ENCODE peak calls at places on chromosomes 6 and 20, in nine cellular contexts. One of them, this sample, is unnamed.

GRCh38 chr20:24994470-24995368 is 2.2 kb upstream of the APMAP start:
- DNase-seq in mammary epithelial cell: peak
- DNase-seq in lower leg skin: peak
- DNase-seq in left ventricle myocardium inferior: peak
- DNase-seq in astrocyte of the cerebellum: peak
- DNase-seq in body of pancreas: peak
- DNase-seq in fibroblast of mammary gland: peak
- DNase-seq in pancreas: peak
- DNase-seq in PC-3: peak
- DNase-seq in this sample: no peak

GRCh38 chr6:137076277-137077068 is 31.7 kb upstream of the IL20RA start:
- DNase-seq in mammary epithelial cell: peak
- DNase-seq in lower leg skin: peak
- DNase-seq in left ventricle myocardium inferior: peak
- DNase-seq in astrocyte of the cerebellum: peak
- DNase-seq in body of pancreas: peak
- DNase-seq in fibroblast of mammary gland: peak
- DNase-seq in pancreas: peak
- DNase-seq in PC-3: peak
- DNase-seq in this sample: no peak

GRCh38 chr6:44245912-44246662 is 814 bp upstream of the HSP90AB1 start:
- DNase-seq in mammary epithelial cell: peak
- DNase-seq in lower leg skin: peak
- DNase-seq in left ventricle myocardium inferior: peak
- DNase-seq in astrocyte of the cerebellum: no peak
- DNase-seq in body of pancreas: peak
- DNase-seq in fibroblast of mammary gland: peak
- DNase-seq in pancreas: peak
- DNase-seq in PC-3: peak
- DNase-seq in this sample: no peak

GRCh38 chr20:37336369-37337207 is 9.4 kb upstream of the SRC start:
- DNase-seq in mammary epithelial cell: no peak
- DNase-seq in lower leg skin: peak
- DNase-seq in left ventricle myocardium inferior: peak
- DNase-seq in astrocyte of the cerebellum: no peak
- DNase-seq in body of pancreas: no peak
- DNase-seq in fibroblast of mammary gland: peak
- DNase-seq in pancreas: no peak
- DNase-seq in PC-3: no peak
- DNase-seq in this sample: no peak

GRCh38 chr6:112027942-112028674 is 25.8 kb upstream of the CCN6 start:
- DNase-seq in mammary epithelial cell: peak
- DNase-seq in lower leg skin: no peak
- DNase-seq in left ventricle myocardium inferior: no peak
- DNase-seq in astrocyte of the cerebellum: no peak
- DNase-seq in body of pancreas: no peak
- DNase-seq in fibroblast of mammary gland: peak
- DNase-seq in pancreas: no peak
- DNase-seq in PC-3: no peak
- DNase-seq in this sample: no peak

GRCh38 chr6:20280288-20280621 is 68.0 kb upstream of the MBOAT1 start:
- DNase-seq in mammary epithelial cell: no peak
- DNase-seq in lower leg skin: no peak
- DNase-seq in left ventricle myocardium inferior: no peak
- DNase-seq in astrocyte of the cerebellum: no peak
- DNase-seq in body of pancreas: no peak
- DNase-seq in fibroblast of mammary gland: no peak
- DNase-seq in pancreas: no peak
- DNase-seq in PC-3: no peak
- DNase-seq in this sample: no peak

GRCh38 chr6:112911949-112912348 is 564.8 kb downstream of the RFPL4B start:
- DNase-seq in mammary epithelial cell: no peak
- DNase-seq in lower leg skin: no peak
- DNase-seq in left ventricle myocardium inferior: no peak
- DNase-seq in astrocyte of the cerebellum: no peak
- DNase-seq in body of pancreas: no peak
- DNase-seq in fibroblast of mammary gland: peak
- DNase-seq in pancreas: no peak
- DNase-seq in PC-3: no peak
- DNase-seq in this sample: no peak

GRCh38 chr6:112296122-112296521 is 41.8 kb upstream of the LAMA4 start:
- DNase-seq in mammary epithelial cell: peak
- DNase-seq in lower leg skin: no peak
- DNase-seq in left ventricle myocardium inferior: no peak
- DNase-seq in astrocyte of the cerebellum: no peak
- DNase-seq in body of pancreas: no peak
- DNase-seq in fibroblast of mammary gland: peak
- DNase-seq in pancreas: no peak
- DNase-seq in PC-3: peak
- DNase-seq in this sample: peak

GRCh38 chr20:13865825-13866351 is 81.1 kb downstream of the NDUFAF5 start:
- DNase-seq in mammary epithelial cell: peak
- DNase-seq in lower leg skin: no peak
- DNase-seq in left ventricle myocardium inferior: no peak
- DNase-seq in astrocyte of the cerebellum: no peak
- DNase-seq in body of pancreas: no peak
- DNase-seq in fibroblast of mammary gland: peak
- DNase-seq in pancreas: no peak
- DNase-seq in PC-3: no peak
- DNase-seq in this sample: no peak

GRCh38 chr6:157410088-157410487 is 29.1 kb downstream of the ZDHHC14 start:
- DNase-seq in mammary epithelial cell: no peak
- DNase-seq in lower leg skin: no peak
- DNase-seq in left ventricle myocardium inferior: no peak
- DNase-seq in astrocyte of the cerebellum: peak
- DNase-seq in body of pancreas: no peak
- DNase-seq in fibroblast of mammary gland: no peak
- DNase-seq in pancreas: no peak
- DNase-seq in PC-3: no peak
- DNase-seq in this sample: no peak

GRCh38 chr20:32582659-32583580 is 2.2 kb downstream of the NOL4L start:
- DNase-seq in mammary epithelial cell: no peak
- DNase-seq in lower leg skin: no peak
- DNase-seq in left ventricle myocardium inferior: peak
- DNase-seq in astrocyte of the cerebellum: no peak
- DNase-seq in body of pancreas: peak
- DNase-seq in fibroblast of mammary gland: no peak
- DNase-seq in pancreas: no peak
- DNase-seq in PC-3: no peak
- DNase-seq in this sample: no peak

GRCh38 chr20:12113468-12114371 is 196.0 kb downstream of the BTBD3 start:
- DNase-seq in mammary epithelial cell: peak
- DNase-seq in lower leg skin: peak
- DNase-seq in left ventricle myocardium inferior: no peak
- DNase-seq in astrocyte of the cerebellum: peak
- DNase-seq in body of pancreas: peak
- DNase-seq in fibroblast of mammary gland: peak
- DNase-seq in pancreas: no peak
- DNase-seq in PC-3: peak
- DNase-seq in this sample: no peak

GRCh38 chr6:131640100-131640499 is 3.0 kb downstream of the ENPP3 start:
- DNase-seq in mammary epithelial cell: no peak
- DNase-seq in lower leg skin: no peak
- DNase-seq in left ventricle myocardium inferior: no peak
- DNase-seq in astrocyte of the cerebellum: no peak
- DNase-seq in body of pancreas: no peak
- DNase-seq in fibroblast of mammary gland: no peak
- DNase-seq in pancreas: no peak
- DNase-seq in PC-3: no peak
- DNase-seq in this sample: no peak

GRCh38 chr6:148044921-148045320 is 297.7 kb upstream of the SASH1 start:
- DNase-seq in mammary epithelial cell: no peak
- DNase-seq in lower leg skin: no peak
- DNase-seq in left ventricle myocardium inferior: no peak
- DNase-seq in astrocyte of the cerebellum: no peak
- DNase-seq in body of pancreas: no peak
- DNase-seq in fibroblast of mammary gland: peak
- DNase-seq in pancreas: no peak
- DNase-seq in PC-3: no peak
- DNase-seq in this sample: no peak

GRCh38 chr6:148044261-148044731 is 298.3 kb upstream of the SASH1 start:
- DNase-seq in mammary epithelial cell: no peak
- DNase-seq in lower leg skin: no peak
- DNase-seq in left ventricle myocardium inferior: no peak
- DNase-seq in astrocyte of the cerebellum: peak
- DNase-seq in body of pancreas: no peak
- DNase-seq in fibroblast of mammary gland: peak
- DNase-seq in pancreas: no peak
- DNase-seq in PC-3: peak
- DNase-seq in this sample: no peak
- H3K4me3 ChIP-seq in mammary epithelial cell: no peak
- H3K4me3 ChIP-seq in lower leg skin: no peak
- H3K4me3 ChIP-seq in left ventricle myocardium inferior: no peak
- H3K4me3 ChIP-seq in astrocyte of the cerebellum: no peak
- H3K4me3 ChIP-seq in body of pancreas: no peak
- H3K4me3 ChIP-seq in fibroblast of mammary gland: no peak
- H3K4me3 ChIP-seq in pancreas: no peak
- H3K4me3 ChIP-seq in PC-3: no peak
- H3K4me3 ChIP-seq in this sample: no peak

DNA sequence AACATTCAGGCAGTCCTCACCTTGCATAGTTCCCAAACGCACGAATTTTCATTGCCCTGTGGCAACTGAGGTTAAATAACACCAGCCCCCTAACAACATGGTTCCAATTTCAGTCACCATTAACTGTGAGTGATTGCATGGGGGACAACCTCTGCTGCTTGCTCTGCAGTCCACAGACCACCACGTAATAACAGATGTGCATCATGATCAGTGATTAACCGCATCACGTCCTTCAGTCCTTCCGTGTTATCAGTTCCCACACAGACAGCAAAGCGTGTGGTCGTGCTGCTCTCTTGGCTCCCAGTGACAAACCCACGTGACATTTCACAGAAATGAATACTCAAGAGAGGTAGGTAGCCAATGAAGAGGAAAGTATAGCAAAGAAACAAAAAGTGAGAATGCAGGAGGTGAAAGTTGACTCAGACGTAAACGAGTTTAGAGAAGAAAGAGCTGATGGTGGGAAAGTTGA is 95.9 kb downstream of the LY86 start:
- DNase-seq in mammary epithelial cell: no peak
- DNase-seq in lower leg skin: no peak
- DNase-seq in left ventricle myocardium inferior: no peak
- DNase-seq in astrocyte of the cerebellum: no peak
- DNase-seq in body of pancreas: no peak
- DNase-seq in fibroblast of mammary gland: no peak
- DNase-seq in pancreas: no peak
- DNase-seq in PC-3: no peak
- DNase-seq in this sample: no peak
- H3K4me3 ChIP-seq in mammary epithelial cell: no peak
- H3K4me3 ChIP-seq in lower leg skin: no peak
- H3K4me3 ChIP-seq in left ventricle myocardium inferior: no peak
- H3K4me3 ChIP-seq in astrocyte of the cerebellum: no peak
- H3K4me3 ChIP-seq in body of pancreas: no peak
- H3K4me3 ChIP-seq in fibroblast of mammary gland: no peak
- H3K4me3 ChIP-seq in pancreas: no peak
- H3K4me3 ChIP-seq in PC-3: no peak
- H3K4me3 ChIP-seq in this sample: no peak

GRCh38 chr20:49219924-49220831 is 962 bp downstream of the DDX27 start:
- DNase-seq in mammary epithelial cell: no peak
- DNase-seq in lower leg skin: no peak
- DNase-seq in left ventricle myocardium inferior: no peak
- DNase-seq in astrocyte of the cerebellum: no peak
- DNase-seq in body of pancreas: no peak
- DNase-seq in fibroblast of mammary gland: no peak
- DNase-seq in pancreas: peak
- DNase-seq in PC-3: peak
- DNase-seq in this sample: no peak

GRCh38 chr20:49214546-49214945 is 4.7 kb upstream of the DDX27 start:
- DNase-seq in mammary epithelial cell: no peak
- DNase-seq in lower leg skin: no peak
- DNase-seq in left ventricle myocardium inferior: no peak
- DNase-seq in astrocyte of the cerebellum: no peak
- DNase-seq in body of pancreas: no peak
- DNase-seq in fibroblast of mammary gland: peak
- DNase-seq in pancreas: no peak
- DNase-seq in PC-3: no peak
- DNase-seq in this sample: no peak

GRCh38 chr20:49215232-49215631 is 4.0 kb upstream of the DDX27 start:
- DNase-seq in mammary epithelial cell: no peak
- DNase-seq in lower leg skin: no peak
- DNase-seq in left ventricle myocardium inferior: no peak
- DNase-seq in astrocyte of the cerebellum: no peak
- DNase-seq in body of pancreas: no peak
- DNase-seq in fibroblast of mammary gland: no peak
- DNase-seq in pancreas: no peak
- DNase-seq in PC-3: no peak
- DNase-seq in this sample: no peak

GRCh38 chr20:49219091-49219923 is at the start of gene DDX27:
- DNase-seq in mammary epithelial cell: peak
- DNase-seq in lower leg skin: peak
- DNase-seq in left ventricle myocardium inferior: peak
- DNase-seq in astrocyte of the cerebellum: peak
- DNase-seq in body of pancreas: peak
- DNase-seq in fibroblast of mammary gland: peak
- DNase-seq in pancreas: peak
- DNase-seq in PC-3: peak
- DNase-seq in this sample: peak

DNA sequence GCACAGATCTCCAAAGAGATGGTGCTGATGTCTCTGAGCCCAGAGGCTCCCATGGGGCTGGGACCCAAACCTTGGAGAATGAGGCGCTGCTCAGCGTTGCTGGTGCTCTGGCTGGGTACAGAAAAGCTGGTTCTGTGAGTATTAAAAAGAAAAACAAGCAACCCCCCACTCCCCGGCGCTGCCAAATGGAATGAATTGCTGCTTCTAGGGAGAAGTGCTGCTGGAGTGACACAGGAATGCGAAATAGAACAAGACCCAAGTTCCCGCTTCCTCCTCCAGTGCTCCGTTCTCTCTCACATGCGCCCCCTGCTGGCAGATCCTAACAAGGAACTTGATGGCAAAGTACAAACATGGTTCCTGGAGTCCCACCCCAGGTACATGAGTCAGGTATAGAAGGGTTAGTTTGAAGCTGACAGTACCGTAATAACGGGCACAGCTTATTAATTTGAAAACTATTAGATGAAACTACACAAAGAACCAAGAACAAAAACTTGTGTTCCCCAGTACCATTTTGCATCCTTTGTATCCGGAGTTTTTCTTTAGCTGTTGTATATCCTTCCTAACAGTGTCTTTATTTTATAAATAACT is 2.1 kb upstream of the DDX27 start:
- DNase-seq in mammary epithelial cell: peak
- DNase-seq in lower leg skin: peak
- DNase-seq in left ventricle myocardium inferior: peak
- DNase-seq in astrocyte of the cerebellum: peak
- DNase-seq in body of pancreas: peak
- DNase-seq in fibroblast of mammary gland: peak
- DNase-seq in pancreas: peak
- DNase-seq in PC-3: peak
- DNase-seq in this sample: peak
- H3K4me3 ChIP-seq in mammary epithelial cell: no peak
- H3K4me3 ChIP-seq in lower leg skin: no peak
- H3K4me3 ChIP-seq in left ventricle myocardium inferior: peak
- H3K4me3 ChIP-seq in astrocyte of the cerebellum: no peak
- H3K4me3 ChIP-seq in body of pancreas: no peak
- H3K4me3 ChIP-seq in fibroblast of mammary gland: no peak
- H3K4me3 ChIP-seq in pancreas: no peak
- H3K4me3 ChIP-seq in PC-3: no peak
- H3K4me3 ChIP-seq in this sample: no peak

DNA sequence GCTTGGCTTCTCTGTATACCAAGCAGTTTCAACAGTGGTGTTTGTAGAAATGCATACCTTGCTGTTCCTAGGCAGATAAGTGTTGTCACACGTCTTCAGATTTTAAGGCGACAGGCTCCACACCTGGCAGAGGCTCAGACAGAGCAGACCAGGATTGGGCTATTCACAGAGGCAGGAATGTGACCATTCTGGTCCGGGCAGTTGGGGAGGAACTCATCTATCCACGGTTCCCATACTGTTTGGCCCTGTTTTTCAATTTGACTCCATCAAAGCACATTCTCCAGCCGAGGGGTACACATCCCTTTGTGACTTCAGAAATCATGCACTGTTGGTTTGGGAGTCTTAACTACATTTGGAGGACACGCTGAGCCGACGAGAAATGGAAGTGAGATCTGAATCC is 45.5 kb downstream of the UTRN start:
- DNase-seq in mammary epithelial cell: peak
- DNase-seq in lower leg skin: peak
- DNase-seq in left ventricle myocardium inferior: no peak
- DNase-seq in astrocyte of the cerebellum: no peak
- DNase-seq in body of pancreas: peak
- DNase-seq in fibroblast of mammary gland: no peak
- DNase-seq in pancreas: peak
- DNase-seq in PC-3: peak
- DNase-seq in this sample: no peak
- H3K4me3 ChIP-seq in mammary epithelial cell: peak
- H3K4me3 ChIP-seq in lower leg skin: no peak
- H3K4me3 ChIP-seq in left ventricle myocardium inferior: no peak
- H3K4me3 ChIP-seq in astrocyte of the cerebellum: no peak
- H3K4me3 ChIP-seq in body of pancreas: no peak
- H3K4me3 ChIP-seq in fibroblast of mammary gland: no peak
- H3K4me3 ChIP-seq in pancreas: no peak
- H3K4me3 ChIP-seq in PC-3: peak
- H3K4me3 ChIP-seq in this sample: no peak

This sample was measured in kidney epithelial cell.